ENCODE peak calls at places on chromosomes 1 and 21, in four cellular contexts. M, K, X and B are unnamed samples.

GRCh38 chr1:170619167-170620030 is 44.5 kb upstream of the PRRX1 start:
- DNase-seq in M (no peak), K (peak; percentile 29), X (peak; percentile 57), B (no peak)

GRCh38 chr1:55347786-55348185 is 132.6 kb upstream of the USP24 start:
- DNase-seq in M (no peak), K (no peak), X (no peak), B (no peak)

GRCh38 chr1:177008653-177009052 is 155.9 kb downstream of the ASTN1 start:
- DNase-seq in M (no peak), K (no peak), X (no peak), B (no peak)

GRCh38 chr1:19852036-19852435 is 30.2 kb upstream of the OTUD3 start:
- DNase-seq in M (no peak), K (no peak), X (no peak), B (no peak)

GRCh38 chr1:164611754-164612642 is 53.0 kb downstream of the PBX1 start:
- DNase-seq in M (peak; percentile 42), K (peak; percentile 40), X (peak; percentile 81), B (no peak)

GRCh38 chr1:178768423-178768822 is 43.4 kb downstream of the RALGPS2 start:
- DNase-seq in M (no peak), K (no peak), X (peak; percentile 4), B (no peak)

GRCh38 chr1:146012703-146013565 is 8.6 kb downstream of the HJV start:
- DNase-seq in M (peak; percentile 90), K (peak; percentile 76), X (peak; percentile 55), B (peak; percentile 65)

GRCh38 chr1:17984510-17985085 is 123.0 kb upstream of the IGSF21 start:
- DNase-seq in M (no peak), K (peak; percentile 2), X (peak; percentile 9), B (peak; percentile 4)

GRCh38 chr21:35423694-35424093 is 374.6 kb upstream of the RUNX1 start:
- DNase-seq in M (no peak), K (no peak), X (no peak), B (no peak)

GRCh38 chr1:78061825-78062523 is 16.2 kb downstream of the GIPC2 start:
- DNase-seq in M (peak; percentile 65), K (peak; percentile 94), X (no peak), B (no peak)

GRCh38 chr1:89260575-89261275 is 11.9 kb downstream of the GBP5 start:
- DNase-seq in M (no peak), K (no peak), X (no peak), B (no peak)

GRCh38 chr1:75087278-75087677 is 46.9 kb upstream of the LHX8 start:
- DNase-seq in M (no peak), K (no peak), X (no peak), B (no peak)

GRCh38 chr1:87805661-87806376 is 477.1 kb downstream of the LMO4 start:
- DNase-seq in M (no peak), K (peak; percentile 81), X (no peak), B (peak; percentile 78)

GRCh38 chr1:236836157-236836556 is 41.1 kb downstream of the MTR start:
- DNase-seq in M (no peak), K (no peak), X (no peak), B (no peak)

GRCh38 chr1:157369808-157370521 is 182.3 kb downstream of the FCRL5 start:
- DNase-seq in M (no peak), K (peak; percentile 12), X (peak; percentile 46), B (no peak)

GRCh38 chr1:33610864-33611455 is 138.5 kb downstream of the ZSCAN20 start:
- DNase-seq in M (no peak), K (no peak), X (no peak), B (no peak)

GRCh38 chr1:205980182-205980830 is 22.9 kb downstream of the RAB7B start:
- DNase-seq in M (no peak), K (no peak), X (no peak), B (no peak)

GRCh38 chr1:15804060-15804459 is 3.4 kb downstream of the UQCRHL start:
- DNase-seq in M (no peak), K (no peak), X (no peak), B (no peak)

GRCh38 chr1:63773496-63773814 is 362 bp upstream of the ROR1 start:
- DNase-seq in M (no peak), K (no peak), X (no peak), B (no peak)

GRCh38 chr1:176119549-176119948 is 87.5 kb downstream of the COP1 start:
- DNase-seq in M (no peak), K (no peak), X (no peak), B (no peak)

GRCh38 chr1:220970311-220970710 is 91.1 kb downstream of the HLX start:
- DNase-seq in M (no peak), K (no peak), X (no peak), B (no peak)

GRCh38 chr1:99590578-99591209 is 55.2 kb upstream of the PALMD start:
- DNase-seq in M (peak; percentile 52), K (peak; percentile 38), X (peak; percentile 47), B (peak; percentile 72)

GRCh38 chr21:45558044-45558721 is 15.9 kb upstream of the SLC19A1 start:
- DNase-seq in M (no peak), K (no peak), X (no peak), B (no peak)

GRCh38 chr1:224219612-224220011 is 36.6 kb downstream of the DEGS1 start:
- DNase-seq in M (no peak), K (no peak), X (no peak), B (no peak)

GRCh38 chr1:25700626-25701025 is 84.0 kb downstream of the MAN1C1 start:
- DNase-seq in M (no peak), K (no peak), X (no peak), B (no peak)

GRCh38 chr1:207010726-207011125 is 21.8 kb downstream of the C1orf116 start:
- DNase-seq in M (no peak), K (no peak), X (no peak), B (no peak)

GRCh38 chr1:108075055-108075454 is 110.1 kb upstream of the VAV3 start:
- DNase-seq in M (no peak), K (no peak), X (no peak), B (no peak)

GRCh38 chr1:87398644-87399043 is 70.0 kb downstream of the LMO4 start:
- DNase-seq in M (no peak), K (no peak), X (no peak), B (no peak)